ENCODE peak calls at places on chromosomes 6 and 20, in four cellular contexts. One of them, this sample, is unnamed.

GRCh38 chr6:83183082-83183828 is 9.8 kb downstream of the PGM3 start:
- DNase-seq in GM12865: no peak
- DNase-seq in amniotic stem cell: peak
- DNase-seq in EH: peak
- DNase-seq in this sample: no peak

GRCh38 chr6:22231616-22232015 is 65.2 kb downstream of the PRL start:
- DNase-seq in GM12865: no peak
- DNase-seq in amniotic stem cell: no peak
- DNase-seq in EH: peak
- DNase-seq in this sample: no peak

GRCh38 chr6:140909620-140910019 is 1223.1 kb upstream of the GJE1 start:
- DNase-seq in GM12865: no peak
- DNase-seq in amniotic stem cell: peak
- DNase-seq in EH: peak
- DNase-seq in this sample: no peak

GRCh38 chr6:166351715-166352285 is 9.5 kb upstream of the SFT2D1 start:
- DNase-seq in GM12865: peak
- DNase-seq in amniotic stem cell: no peak
- DNase-seq in EH: peak
- DNase-seq in this sample: no peak

GRCh38 chr6:67265996-67266768 is 1368.9 kb upstream of the ADGRB3 start:
- DNase-seq in GM12865: no peak
- DNase-seq in amniotic stem cell: no peak
- DNase-seq in EH: no peak
- DNase-seq in this sample: no peak

GRCh38 chr6:136784910-136785746 is 7.1 kb downstream of the MAP3K5 start:
- DNase-seq in GM12865: peak
- DNase-seq in amniotic stem cell: no peak
- DNase-seq in EH: peak
- DNase-seq in this sample: no peak

GRCh38 chr20:23362392-23363256 is 642 bp downstream of the GZF1 start:
- DNase-seq in GM12865: peak
- DNase-seq in amniotic stem cell: peak
- DNase-seq in EH: peak
- DNase-seq in this sample: no peak

GRCh38 chr20:36097751-36098151 is 56.8 kb upstream of the EPB41L1 start:
- DNase-seq in GM12865: no peak
- DNase-seq in amniotic stem cell: no peak
- DNase-seq in EH: no peak
- DNase-seq in this sample: no peak

GRCh38 chr6:144467153-144467762 is 182.1 kb downstream of the UTRN start:
- DNase-seq in GM12865: no peak
- DNase-seq in amniotic stem cell: no peak
- DNase-seq in EH: peak
- DNase-seq in this sample: no peak

GRCh38 chr20:5675103-5676091 is 74.8 kb upstream of the SHLD1 start:
- DNase-seq in GM12865: no peak
- DNase-seq in amniotic stem cell: no peak
- DNase-seq in EH: no peak
- DNase-seq in this sample: no peak

GRCh38 chr6:68226460-68226859 is 408.6 kb upstream of the ADGRB3 start:
- DNase-seq in GM12865: peak
- DNase-seq in amniotic stem cell: no peak
- DNase-seq in EH: no peak
- DNase-seq in this sample: no peak

GRCh38 chr6:39847216-39847615 is 55.0 kb downstream of the DAAM2 start:
- DNase-seq in GM12865: no peak
- DNase-seq in amniotic stem cell: no peak
- DNase-seq in EH: no peak
- DNase-seq in this sample: no peak

GRCh38 chr6:4134841-4135664 is at the start of gene ECI2:
- DNase-seq in GM12865: peak
- DNase-seq in amniotic stem cell: no peak
- DNase-seq in EH: peak
- DNase-seq in this sample: no peak

GRCh38 chr6:69408886-69409285 is 387.9 kb downstream of the LMBRD1 start:
- DNase-seq in GM12865: no peak
- DNase-seq in amniotic stem cell: no peak
- DNase-seq in EH: no peak
- DNase-seq in this sample: no peak

GRCh38 chr20:13753436-13754036 is 31.2 kb downstream of the ESF1 start:
- DNase-seq in GM12865: no peak
- DNase-seq in amniotic stem cell: no peak
- DNase-seq in EH: no peak
- DNase-seq in this sample: no peak

GRCh38 chr20:54137115-54137514 is 36.7 kb downstream of the CYP24A1 start:
- DNase-seq in GM12865: no peak
- DNase-seq in amniotic stem cell: no peak
- DNase-seq in EH: peak
- DNase-seq in this sample: no peak

GRCh38 chr6:11416936-11417576 is 120.5 kb upstream of the TMEM170B start:
- DNase-seq in GM12865: no peak
- DNase-seq in amniotic stem cell: no peak
- DNase-seq in EH: no peak
- DNase-seq in this sample: no peak